ENCODE peak calls at places on chromosomes 11 and 22, in five cellular contexts. T is HFF-Myc; F is activated CD8-positive, alpha-beta T cell treated with anti-CD3 and anti-CD28 coated beads for 36 hours; A is ovary; I is cardiac fibroblast. V is an unnamed sample.

GRCh38 chr11:115939104-115939503 is 434.9 kb upstream of the CADM1 start:
- DNase-seq in F (no peak), A (no peak), I (peak), T (no peak), V (no peak)

GRCh38 chr11:133926466-133927246 is 30.1 kb downstream of the IGSF9B start:
- DNase-seq in F (no peak), A (no peak), I (no peak), T (no peak), V (no peak)

GRCh38 chr11:95652002-95652472 is 137.5 kb downstream of the FAM76B start:
- DNase-seq in A (no peak), I (no peak), F (no peak), T (peak), V (no peak)

GRCh38 chr11:67649634-67650540 is 643 bp downstream of the ACY3 start:
- DNase-seq in F (peak), T (no peak), I (no peak), A (no peak), V (no peak)

GRCh38 chr22:37933711-37934376 is 19.6 kb downstream of the C22orf23 start:
- DNase-seq in I (peak), T (peak), F (peak), A (peak), V (peak)

GRCh38 chr11:121890377-121890776 is 225.6 kb downstream of the BLID start:
- DNase-seq in A (no peak), I (peak), T (no peak), F (no peak), V (no peak)

GRCh38 chr22:30602049-30602448 is 4.9 kb upstream of the TCN2 start:
- DNase-seq in F (peak), A (no peak), I (peak), T (no peak), V (no peak)

GRCh38 chr11:84498016-84498415 is 1129.1 kb downstream of the DLG2 start:
- DNase-seq in A (no peak), F (no peak), T (no peak), I (peak), V (no peak)

GRCh38 chr22:49574861-49575702 is 252.6 kb downstream of the BRD1 start:
- DNase-seq in I (no peak), A (peak), T (no peak), F (no peak), V (no peak)

GRCh38 chr11:88404363-88404762 is 66.8 kb upstream of the CTSC start:
- DNase-seq in A (no peak), T (no peak), F (no peak), I (no peak), V (no peak)

GRCh38 chr11:74134661-74135515 is 35.9 kb downstream of the C2CD3 start:
- DNase-seq in F (no peak), T (no peak), I (no peak), A (no peak), V (no peak)

GRCh38 chr11:57800444-57801184 is 39.0 kb downstream of the CTNND1 start:
- DNase-seq in T (peak), F (peak), I (peak), A (no peak), V (peak)

GRCh38 chr11:118917488-118918127 is 8.1 kb downstream of the BCL9L start:
- DNase-seq in F (peak), A (peak), I (peak), T (no peak), V (no peak)

GRCh38 chr22:23682082-23682481 is 8.7 kb upstream of the RGL4 start:
- DNase-seq in F (no peak), A (no peak), T (no peak), I (no peak), V (no peak)

GRCh38 chr11:61163714-61164609 is 2.7 kb upstream of the VPS37C start:
- DNase-seq in A (no peak), I (no peak), F (peak), T (no peak), V (peak)

GRCh38 chr22:31637938-31638618 is 23.9 kb downstream of the PISD start:
- DNase-seq in A (no peak), T (no peak), F (no peak), I (peak), V (peak)

GRCh38 chr11:9210224-9210921 is 54.8 kb downstream of the DENND5A start:
- DNase-seq in F (no peak), I (peak), T (no peak), A (no peak), V (no peak)

GRCh38 chr11:118012083-118012669 is 26.0 kb downstream of the IL10RA start:
- DNase-seq in F (peak), I (no peak), T (no peak), A (no peak), V (no peak)

DNA sequence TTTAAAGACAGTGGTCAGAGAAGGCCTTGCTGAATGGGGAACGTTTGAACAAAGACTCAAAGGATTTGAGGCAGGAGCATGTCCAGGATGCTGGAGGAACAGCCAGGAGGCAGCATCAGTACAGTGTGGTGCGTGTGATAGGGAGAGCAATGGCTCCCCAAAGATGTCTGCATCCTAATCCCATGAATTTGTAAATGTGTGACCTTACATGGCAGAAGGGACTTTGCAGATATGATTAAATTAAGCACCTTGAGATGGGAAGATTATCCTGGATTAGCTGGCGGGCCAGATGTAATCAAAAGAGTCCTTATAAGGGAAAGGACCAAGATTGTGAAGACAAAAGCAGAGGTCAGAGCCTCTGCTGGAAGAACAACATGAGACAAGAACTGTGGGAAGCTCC is 24.6 kb upstream of the FAT3 start:
- DNase-seq in F (no peak), T (no peak), A (no peak), I (no peak), V (no peak)
- TF ChIP-seq CTCF in F (no peak), T (no peak), A (no peak), I (no peak), V (no peak)

GRCh38 chr22:20988573-20989322 is 6.7 kb downstream of the LZTR1 start:
- DNase-seq in I (no peak), F (no peak), A (no peak), T (no peak), V (no peak)

GRCh38 chr22:20983081-20983745 is 1.1 kb downstream of the LZTR1 start:
- DNase-seq in A (no peak), I (no peak), F (no peak), T (no peak), V (no peak)

GRCh38 chr22:20987375-20987774 is 5.3 kb downstream of the LZTR1 start:
- DNase-seq in T (no peak), I (no peak), F (no peak), A (no peak), V (no peak)

GRCh38 chr22:20985720-20986119 is 3.6 kb downstream of the LZTR1 start:
- DNase-seq in T (no peak), I (no peak), A (no peak), F (no peak), V (no peak)

GRCh38 chr22:20986365-20986764 is 4.3 kb downstream of the LZTR1 start:
- DNase-seq in T (no peak), A (no peak), F (no peak), I (no peak), V (no peak)
- TF ChIP-seq CTCF in T (no peak), A (no peak), F (no peak), I (no peak), V (no peak)

DNA sequence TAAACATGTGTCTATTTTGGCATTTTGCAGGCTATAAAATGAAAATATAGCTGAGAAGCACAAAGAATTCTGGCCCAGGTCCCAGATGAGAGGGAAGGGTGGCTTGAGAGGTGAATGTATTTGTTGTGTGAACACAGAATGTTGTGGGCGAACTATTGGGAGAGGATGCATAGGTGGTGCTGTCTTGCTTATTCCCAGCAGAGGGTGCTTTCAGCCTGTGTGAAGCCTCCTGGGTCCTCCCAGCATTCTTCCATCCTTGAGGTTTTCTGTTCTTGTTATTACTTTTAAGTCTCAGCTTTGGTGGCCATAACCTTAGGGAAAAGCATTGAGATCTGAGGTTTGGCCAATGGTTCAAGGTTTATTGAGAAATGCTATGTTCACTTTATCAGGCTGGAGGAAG is 108.7 kb upstream of the SNX19 start:
- DNase-seq in T (peak), A (no peak), F (no peak), I (peak), V (peak)
- TF ChIP-seq CTCF in T (peak), A (no peak), F (no peak), I (peak), V (no peak)

DNA sequence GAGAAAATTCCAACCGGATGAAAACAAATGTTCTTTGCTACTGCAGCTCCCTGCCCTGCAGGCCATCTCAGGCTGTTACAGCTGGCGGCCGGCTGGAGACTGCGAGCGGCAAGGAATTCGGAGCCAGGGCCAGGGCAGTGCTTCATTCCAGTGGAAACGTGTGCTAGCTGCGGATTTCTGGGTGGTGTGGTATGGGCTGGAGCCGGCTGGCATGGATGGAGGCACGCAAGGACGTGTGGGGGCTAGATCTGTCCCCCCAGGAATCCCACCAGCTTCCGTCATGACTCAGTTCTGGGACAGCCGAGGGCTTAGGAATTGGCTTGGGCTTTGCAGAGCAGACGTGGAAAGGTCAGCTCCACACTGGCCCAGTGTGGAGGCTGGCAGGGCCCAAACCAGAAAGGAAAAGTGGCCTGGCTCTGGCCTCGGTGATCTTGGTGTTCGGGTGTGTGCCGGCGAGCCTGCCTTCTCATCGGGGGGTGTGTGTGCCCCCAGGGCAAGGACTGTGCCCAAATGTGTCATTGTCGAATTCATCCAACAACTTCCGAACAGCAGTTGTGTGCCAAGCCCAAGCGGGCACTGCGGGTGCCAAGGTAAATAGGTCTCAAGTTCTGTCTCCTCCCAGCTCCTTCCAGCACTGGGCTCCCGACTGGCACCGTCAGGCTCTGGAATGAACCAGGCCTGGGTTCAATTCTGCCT is 48.1 kb upstream of the SHISAL1 start:
- DNase-seq in F (no peak), I (peak), A (peak), T (peak), V (no peak)
- TF ChIP-seq CTCF in F (no peak), I (peak), A (peak), T (peak), V (no peak)

DNA sequence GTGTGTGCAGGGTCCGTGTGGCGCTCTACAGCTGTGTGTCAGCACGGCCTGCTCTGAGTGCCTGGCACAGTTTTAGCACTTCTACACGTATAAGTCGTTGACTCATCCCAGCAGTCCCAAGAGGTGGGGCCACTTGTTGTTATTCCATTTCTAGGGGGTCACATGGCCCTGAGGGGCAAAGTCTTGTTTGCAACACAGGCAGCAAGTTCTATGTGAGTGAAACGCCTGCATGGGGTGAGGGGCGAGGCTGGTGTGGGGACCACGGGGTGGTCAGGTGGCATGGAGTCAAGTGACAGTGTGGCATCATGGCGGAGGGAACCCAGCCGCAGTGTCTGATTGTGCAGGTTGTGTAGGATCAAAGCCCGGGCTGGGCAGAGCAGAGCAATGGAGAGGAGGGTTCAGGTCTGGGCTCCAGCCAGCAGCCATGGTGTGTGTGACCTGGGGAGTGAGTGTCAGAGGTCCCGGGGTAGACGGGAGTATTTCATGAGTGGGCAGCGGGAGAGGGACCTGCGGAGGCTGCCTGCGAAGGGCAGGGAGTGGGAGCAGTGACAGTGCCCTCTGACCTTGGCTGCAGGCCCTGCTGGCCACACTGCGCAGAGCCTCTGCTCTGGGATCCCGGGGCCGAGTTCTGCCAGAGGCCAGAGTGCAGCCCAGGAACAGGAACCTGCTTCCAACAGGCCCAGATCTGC is 27.9 kb downstream of the SHANK3 start:
- DNase-seq in A (no peak), I (no peak), T (no peak), F (no peak), V (no peak)
- TF ChIP-seq CTCF in A (no peak), I (no peak), T (no peak), F (no peak), V (no peak)

GRCh38 chr11:19323502-19323901 is 82.8 kb upstream of the E2F8 start:
- DNase-seq in T (no peak), F (no peak), I (peak), A (no peak), V (no peak)
- TF ChIP-seq CTCF in T (peak), F (no peak), I (peak), A (no peak), V (no peak)

DNA sequence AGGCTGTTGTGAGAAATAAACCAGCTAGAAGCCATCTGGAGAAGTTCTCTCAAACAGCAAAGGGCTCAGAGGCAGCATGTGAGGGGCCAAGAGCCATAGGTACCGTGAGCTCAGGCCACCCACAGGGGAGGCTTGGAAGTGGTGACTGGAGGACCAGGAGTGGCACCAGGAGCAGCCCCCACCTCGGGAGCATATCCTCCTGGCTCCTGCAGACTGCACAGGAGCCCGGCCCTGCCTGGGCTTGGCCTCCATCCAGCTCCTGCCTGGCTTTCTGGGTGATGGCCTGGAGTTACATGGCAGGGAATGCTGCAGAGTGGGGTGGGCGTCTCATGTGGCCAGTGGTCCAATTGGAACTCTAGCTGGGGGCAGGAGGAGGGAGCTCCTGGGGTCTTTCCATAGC is 4.2 kb upstream of the MPPED1 start:
- DNase-seq in F (no peak), A (no peak), T (no peak), I (no peak), V (no peak)
- TF ChIP-seq CTCF in F (no peak), A (no peak), T (no peak), I (no peak), V (no peak)

GRCh38 chr11:104525416-104525815 is 361.5 kb upstream of the PDGFD start:
- DNase-seq in I (no peak), T (no peak), F (no peak), A (no peak), V (no peak)

GRCh38 chr11:104523611-104524010 is 359.7 kb upstream of the PDGFD start:
- DNase-seq in I (no peak), A (no peak), T (no peak), F (no peak), V (no peak)

GRCh38 chr11:104524276-104524675 is 360.3 kb upstream of the PDGFD start:
- DNase-seq in I (peak), A (no peak), T (no peak), F (no peak), V (no peak)

GRCh38 chr11:104522650-104523049 is 358.7 kb upstream of the PDGFD start:
- DNase-seq in F (no peak), A (no peak), I (peak), T (no peak), V (no peak)

GRCh38 chr11:104522123-104522522 is 358.2 kb upstream of the PDGFD start:
- DNase-seq in F (no peak), T (no peak), I (no peak), A (no peak), V (no peak)
- TF ChIP-seq CTCF in F (no peak), T (no peak), I (no peak), A (no peak), V (no peak)

GRCh38 chr22:26939466-26939865 is 282.1 kb downstream of the MIAT start:
- DNase-seq in T (no peak), F (no peak), I (no peak), A (no peak), V (no peak)

GRCh38 chr22:26942301-26942927 is 285.0 kb downstream of the MIAT start:
- DNase-seq in I (no peak), T (no peak), F (no peak), A (no peak), V (no peak)

DNA sequence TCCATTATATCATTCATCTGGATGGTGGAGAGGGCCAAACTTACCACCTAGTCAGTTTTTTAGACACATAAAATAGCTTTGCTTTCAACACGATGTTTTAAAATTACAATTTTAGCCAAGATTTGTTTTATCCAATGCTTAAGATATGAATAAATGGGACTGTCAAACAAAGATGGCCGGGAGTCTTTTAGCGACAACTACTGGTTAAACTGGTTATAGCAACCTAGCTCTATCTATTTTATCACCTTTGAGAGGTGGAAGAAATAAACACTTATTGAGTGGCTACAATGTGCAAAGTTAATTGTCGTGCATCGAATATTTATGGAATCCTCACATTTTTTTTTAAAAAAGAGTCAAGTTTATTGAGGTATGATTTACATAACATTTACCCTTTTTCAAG is 279.8 kb downstream of the MIAT start:
- DNase-seq in I (no peak), F (no peak), A (no peak), T (no peak), V (no peak)
- TF ChIP-seq CTCF in I (peak), F (no peak), A (no peak), T (no peak), V (no peak)